ENCODE peak calls at places on chromosomes 12 and 14, in four cellular contexts. One of them, this sample, is unnamed.

GRCh38 chr12:97854477-97854876 is 391.9 kb downstream of the RMST start:
- DNase-seq in H9: no peak
- DNase-seq in H1: no peak
- DNase-seq in IMR-90: no peak
- DNase-seq in this sample: no peak

GRCh38 chr14:23057757-23058653 is 685 bp upstream of the CDH24 start:
- DNase-seq in IMR-90: peak; percentile 76
- DNase-seq in H9: peak; percentile 95
- DNase-seq in H1: peak; percentile 86
- DNase-seq in this sample: peak; percentile 95

GRCh38 chr12:105921872-105922669 is 216.7 kb downstream of the NUAK1 start:
- DNase-seq in IMR-90: no peak
- DNase-seq in H1: no peak
- DNase-seq in H9: no peak
- DNase-seq in this sample: no peak

GRCh38 chr14:99540196-99541032 is 59.2 kb downstream of the CCNK start:
- DNase-seq in IMR-90: no peak
- DNase-seq in H1: no peak
- DNase-seq in H9: no peak
- DNase-seq in this sample: no peak

GRCh38 chr14:94016446-94016976 is 9.6 kb upstream of the OTUB2 start:
- DNase-seq in H1: no peak
- DNase-seq in H9: no peak
- DNase-seq in IMR-90: no peak
- DNase-seq in this sample: no peak

GRCh38 chr12:46382425-46382973 is 9.9 kb upstream of the SLC38A2 start:
- DNase-seq in H9: no peak
- DNase-seq in H1: no peak
- DNase-seq in IMR-90: no peak
- DNase-seq in this sample: no peak

GRCh38 chr12:83573676-83574075 is 887.0 kb downstream of the TMTC2 start:
- DNase-seq in H1: no peak
- DNase-seq in H9: no peak
- DNase-seq in IMR-90: no peak
- DNase-seq in this sample: peak; percentile 1

GRCh38 chr12:27549801-27550652 is 26.0 kb downstream of the PPFIBP1 start:
- DNase-seq in H1: no peak
- DNase-seq in H9: peak; percentile 50
- DNase-seq in IMR-90: peak; percentile 97
- DNase-seq in this sample: peak; percentile 86

GRCh38 chr12:7989827-7990491 is 42.6 kb upstream of the FOXJ2 start:
- DNase-seq in H1: no peak
- DNase-seq in H9: no peak
- DNase-seq in IMR-90: peak; percentile 12
- DNase-seq in this sample: peak; percentile 83

GRCh38 chr14:64826845-64827244 is 52.9 kb downstream of the SPTB start:
- DNase-seq in H9: no peak
- DNase-seq in IMR-90: no peak
- DNase-seq in H1: no peak
- DNase-seq in this sample: no peak

GRCh38 chr12:56151672-56152131 is 685 bp upstream of the MYL6B start:
- DNase-seq in H1: no peak
- DNase-seq in H9: peak; percentile 83
- DNase-seq in IMR-90: no peak
- DNase-seq in this sample: peak; percentile 84

GRCh38 chr14:68608235-68608962 is 184.5 kb downstream of the ZFP36L1 start:
- DNase-seq in IMR-90: no peak
- DNase-seq in H9: no peak
- DNase-seq in H1: no peak
- DNase-seq in this sample: no peak

GRCh38 chr12:26153421-26154154 is 28.8 kb upstream of the BHLHE41 start:
- DNase-seq in H1: no peak
- DNase-seq in IMR-90: peak; percentile 97
- DNase-seq in H9: no peak
- DNase-seq in this sample: no peak

GRCh38 chr14:95935228-95935822 is 58.7 kb downstream of the TUNAR start:
- DNase-seq in H9: peak; percentile 45
- DNase-seq in IMR-90: peak; percentile 41
- DNase-seq in H1: no peak
- DNase-seq in this sample: peak; percentile 61

GRCh38 chr12:81078469-81079196 is 754 bp downstream of the ACSS3 start:
- DNase-seq in H9: no peak
- DNase-seq in H1: no peak
- DNase-seq in IMR-90: peak; percentile 46
- DNase-seq in this sample: peak; percentile 77

GRCh38 chr12:104952816-104953215 is 5.3 kb downstream of the SLC41A2 start:
- DNase-seq in IMR-90: no peak
- DNase-seq in H1: no peak
- DNase-seq in H9: no peak
- DNase-seq in this sample: no peak

GRCh38 chr14:81436296-81437138 is 36.4 kb upstream of the STON2 start:
- DNase-seq in H1: no peak
- DNase-seq in H9: peak; percentile 85
- DNase-seq in IMR-90: peak; percentile 45
- DNase-seq in this sample: peak; percentile 91

GRCh38 chr12:11755311-11755930 is 105.9 kb downstream of the ETV6 start:
- DNase-seq in IMR-90: peak; percentile 31
- DNase-seq in H9: no peak
- DNase-seq in H1: no peak
- DNase-seq in this sample: no peak

GRCh38 chr12:120240495-120240833 is 25.1 kb downstream of the PXN start:
- DNase-seq in H1: no peak
- DNase-seq in H9: no peak
- DNase-seq in IMR-90: no peak
- DNase-seq in this sample: no peak

GRCh38 chr14:22883191-22883976 is at the start of gene REM2:
- DNase-seq in H1: no peak
- DNase-seq in H9: peak; percentile 44
- DNase-seq in IMR-90: no peak
- DNase-seq in this sample: peak; percentile 62

GRCh38 chr14:48140804-48141203 is 465.4 kb upstream of the MDGA2 start:
- DNase-seq in IMR-90: no peak
- DNase-seq in H1: no peak
- DNase-seq in H9: no peak
- DNase-seq in this sample: no peak

GRCh38 chr14:104445832-104446381 is 133.7 kb upstream of the C14orf180 start:
- DNase-seq in H1: no peak
- DNase-seq in H9: peak; percentile 21
- DNase-seq in IMR-90: no peak
- DNase-seq in this sample: no peak

GRCh38 chr12:71194657-71195056 is 36.9 kb upstream of the TSPAN8 start:
- DNase-seq in H9: no peak
- DNase-seq in H1: no peak
- DNase-seq in IMR-90: no peak
- DNase-seq in this sample: no peak

GRCh38 chr14:79418649-79419415 is 792.5 kb downstream of the DIO2 start:
- DNase-seq in H9: no peak
- DNase-seq in H1: no peak
- DNase-seq in IMR-90: no peak
- DNase-seq in this sample: no peak

GRCh38 chr14:61720302-61720677 is 25.0 kb downstream of the HIF1A start:
- DNase-seq in H1: no peak
- DNase-seq in IMR-90: no peak
- DNase-seq in H9: no peak
- DNase-seq in this sample: no peak

GRCh38 chr12:58030566-58031279 is 89.4 kb downstream of the ATP23 start:
- DNase-seq in IMR-90: peak; percentile 4
- DNase-seq in H1: no peak
- DNase-seq in H9: no peak
- DNase-seq in this sample: no peak

GRCh38 chr14:81252278-81252677 is 31.5 kb upstream of the GTF2A1 start:
- DNase-seq in IMR-90: no peak
- DNase-seq in H1: no peak
- DNase-seq in H9: no peak
- DNase-seq in this sample: peak; percentile 40

GRCh38 chr14:53368714-53369191 is 215.6 kb upstream of the DDHD1 start:
- DNase-seq in IMR-90: peak; percentile 88
- DNase-seq in H1: no peak
- DNase-seq in H9: no peak
- DNase-seq in this sample: no peak

GRCh38 chr12:26286186-26286585 is 90.8 kb downstream of the SSPN start:
- DNase-seq in H1: no peak
- DNase-seq in IMR-90: no peak
- DNase-seq in H9: no peak
- DNase-seq in this sample: no peak

GRCh38 chr14:48111151-48111550 is 435.7 kb upstream of the MDGA2 start:
- DNase-seq in H9: no peak
- DNase-seq in H1: no peak
- DNase-seq in IMR-90: no peak
- DNase-seq in this sample: no peak

GRCh38 chr14:59098377-59098776 is 90.1 kb upstream of the DAAM1 start:
- DNase-seq in IMR-90: peak; percentile 98
- DNase-seq in H1: no peak
- DNase-seq in H9: no peak
- DNase-seq in this sample: no peak

GRCh38 chr14:90508536-90509254 is 111.9 kb downstream of the CALM1 start:
- DNase-seq in H1: no peak
- DNase-seq in IMR-90: no peak
- DNase-seq in H9: no peak
- DNase-seq in this sample: no peak
- H3K4me2 ChIP-seq in H1: no peak overlapping the region
- H3K4me2 ChIP-seq in IMR-90: no peak overlapping the region
- H3K4me2 ChIP-seq in H9: no peak overlapping the region
- H3K4me2 ChIP-seq in this sample: no peak overlapping the region

GRCh38 chr12:110117948-110118685 is 6.0 kb upstream of the IFT81 start:
- DNase-seq in IMR-90: no peak
- DNase-seq in H1: no peak
- DNase-seq in H9: no peak
- DNase-seq in this sample: peak; percentile 20
- H3K56ac ChIP-seq in IMR-90: no peak overlapping the region
- H3K56ac ChIP-seq in H1: no peak overlapping the region
- H3K56ac ChIP-seq in H9: no peak overlapping the region
- H3K56ac ChIP-seq in this sample: no peak overlapping the region

GRCh38 chr12:5576011-5576410 is 144.1 kb downstream of the NTF3 start:
- DNase-seq in H1: no peak
- DNase-seq in IMR-90: no peak
- DNase-seq in H9: no peak
- DNase-seq in this sample: no peak

GRCh38 chr12:5577239-5577638 is 145.3 kb downstream of the NTF3 start:
- DNase-seq in IMR-90: no peak
- DNase-seq in H9: no peak
- DNase-seq in H1: no peak
- DNase-seq in this sample: peak; percentile 55

GRCh38 chr12:5580911-5581488 is 149.1 kb downstream of the NTF3 start:
- DNase-seq in H9: no peak
- DNase-seq in H1: no peak
- DNase-seq in IMR-90: peak; percentile 43
- DNase-seq in this sample: no peak

GRCh38 chr12:5577741-5578140 is 145.8 kb downstream of the NTF3 start:
- DNase-seq in IMR-90: no peak
- DNase-seq in H9: no peak
- DNase-seq in H1: no peak
- DNase-seq in this sample: peak; percentile 66

GRCh38 chr12:5578775-5579174 is 146.9 kb downstream of the NTF3 start:
- DNase-seq in IMR-90: no peak
- DNase-seq in H9: no peak
- DNase-seq in H1: no peak
- DNase-seq in this sample: no peak
- H3K4me2 ChIP-seq in IMR-90: no peak overlapping the region
- H3K4me2 ChIP-seq in H9: no peak overlapping the region
- H3K4me2 ChIP-seq in H1: no peak overlapping the region
- H3K4me2 ChIP-seq in this sample: no peak overlapping the region

GRCh38 chr12:125050446-125050845 is 14.8 kb upstream of the AACS start:
- DNase-seq in IMR-90: no peak
- DNase-seq in H9: no peak
- DNase-seq in H1: no peak
- DNase-seq in this sample: no peak

GRCh38 chr12:125056306-125056705 is 8.9 kb upstream of the AACS start:
- DNase-seq in H9: no peak
- DNase-seq in IMR-90: no peak
- DNase-seq in H1: no peak
- DNase-seq in this sample: no peak

GRCh38 chr12:125053821-125054220 is 11.4 kb upstream of the AACS start:
- DNase-seq in IMR-90: no peak
- DNase-seq in H9: no peak
- DNase-seq in H1: no peak
- DNase-seq in this sample: no peak

GRCh38 chr12:125055591-125055990 is 9.6 kb upstream of the AACS start:
- DNase-seq in IMR-90: no peak
- DNase-seq in H9: no peak
- DNase-seq in H1: no peak
- DNase-seq in this sample: no peak

GRCh38 chr12:125050868-125051267 is 14.4 kb upstream of the AACS start:
- DNase-seq in H1: no peak
- DNase-seq in H9: no peak
- DNase-seq in IMR-90: no peak
- DNase-seq in this sample: no peak
- H3K56ac ChIP-seq in H1: no peak overlapping the region
- H3K56ac ChIP-seq in H9: no peak overlapping the region
- H3K56ac ChIP-seq in IMR-90: no peak overlapping the region
- H3K56ac ChIP-seq in this sample: no peak overlapping the region

DNA sequence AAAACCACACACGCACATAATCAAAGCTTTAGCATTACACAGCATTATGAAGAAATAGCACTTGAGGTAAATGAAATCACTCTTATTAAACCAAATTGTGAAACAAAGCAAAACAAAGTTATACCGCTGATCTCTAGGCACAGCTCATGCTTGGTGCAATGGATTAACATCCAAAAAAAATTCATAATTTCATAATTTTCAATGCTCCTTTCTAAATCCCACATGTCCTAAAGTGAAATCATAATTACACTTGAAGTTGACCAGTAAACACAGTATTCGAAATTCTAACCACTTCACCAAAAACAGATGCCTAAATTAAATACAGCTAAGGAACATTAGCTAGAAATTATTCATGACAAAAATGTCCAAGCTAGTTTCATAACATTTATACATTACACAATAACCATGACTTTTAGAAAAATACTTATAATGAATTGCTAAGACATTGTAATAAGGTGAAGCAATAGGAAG is 1.5 kb downstream of the MLH3 start:
- DNase-seq in H1: no peak
- DNase-seq in H9: no peak
- DNase-seq in IMR-90: no peak
- DNase-seq in this sample: no peak
- H3K4me2 ChIP-seq in H1: no peak overlapping the region
- H3K4me2 ChIP-seq in H9: no peak overlapping the region
- H3K4me2 ChIP-seq in IMR-90: peak overlapping the region; percentile 24
- H3K4me2 ChIP-seq in this sample: no peak overlapping the region

GRCh38 chr14:66177935-66178334 is 308.2 kb upstream of the CCDC196 start:
- DNase-seq in IMR-90: no peak
- DNase-seq in H9: no peak
- DNase-seq in H1: no peak
- DNase-seq in this sample: no peak

GRCh38 chr14:66174453-66174891 is 311.7 kb upstream of the CCDC196 start:
- DNase-seq in H1: no peak
- DNase-seq in IMR-90: no peak
- DNase-seq in H9: no peak
- DNase-seq in this sample: peak; percentile 7
- H3K56ac ChIP-seq in H1: no peak overlapping the region
- H3K56ac ChIP-seq in IMR-90: no peak overlapping the region
- H3K56ac ChIP-seq in H9: no peak overlapping the region
- H3K56ac ChIP-seq in this sample: no peak overlapping the region